ENCODE peak calls at places on chromosomes 4 and X, in five cellular contexts. E is spleen, I is BE2C, S is astrocyte, W is heart right ventricle. G is an unnamed sample.

GRCh38 chrX:25219480-25219879 is 203.7 kb upstream of the ARX start:
- DNase-seq in S (no peak), I (no peak), W (no peak), E (no peak), G (no peak)

GRCh38 chrX:152139589-152139988 is 1.2 kb upstream of the MAGEA10 start:
- DNase-seq in E (no peak), I (no peak), S (no peak), W (no peak), G (no peak)

GRCh38 chr4:119646347-119647071 is 17.9 kb upstream of the PDE5A start:
- DNase-seq in I (no peak), E (no peak), W (peak; percentile 49), S (peak; percentile 79), G (no peak)

GRCh38 chr4:17680985-17681920 is 66.8 kb downstream of the MED28 start:
- DNase-seq in I (no peak), S (no peak), W (no peak), E (no peak), G (no peak)

GRCh38 chr4:88674989-88675388 is 22.6 kb downstream of the NAP1L5 start:
- DNase-seq in E (no peak), W (no peak), S (peak; percentile 58), I (no peak), G (no peak)

GRCh38 chr4:7237863-7238262 is 45.5 kb downstream of the SORCS2 start:
- DNase-seq in W (no peak), S (no peak), I (no peak), E (no peak), G (no peak)

GRCh38 chr4:93730251-93730650 is 98.3 kb upstream of the ATOH1 start:
- DNase-seq in W (no peak), S (no peak), I (no peak), E (no peak), G (no peak)

GRCh38 chr4:128310266-128310697 is 22.7 kb upstream of the PGRMC2 start:
- DNase-seq in I (peak; percentile 73), W (peak; percentile 35), E (no peak), S (no peak), G (no peak)

GRCh38 chr4:144174401-144175067 is 34.0 kb upstream of the GYPA start:
- DNase-seq in S (peak; percentile 43), I (peak; percentile 10), W (no peak), E (no peak), G (no peak)

GRCh38 chr4:8871417-8872401 is at the start of gene HMX1:
- DNase-seq in I (peak; percentile 96), S (no peak), E (no peak), W (peak; percentile 7), G (no peak)

GRCh38 chr4:113404846-113405245 is 355.4 kb downstream of the ANK2 start:
- DNase-seq in E (no peak), I (no peak), W (peak; percentile 18), S (no peak), G (no peak)

GRCh38 chr4:156765277-156765676 is 206.3 kb downstream of the PDGFC start:
- DNase-seq in I (no peak), E (no peak), W (no peak), S (peak; percentile 52), G (no peak)

GRCh38 chr4:26441110-26441509 is 49.2 kb downstream of the CCKAR start:
- DNase-seq in W (no peak), I (no peak), E (no peak), S (peak; percentile 55), G (peak; percentile 46)

GRCh38 chrX:1391370-1391706 is 575 bp downstream of the SLC25A6 start:
- DNase-seq in S (no peak), E (no peak), I (peak; percentile 83), W (no peak), G (no peak)

GRCh38 chrX:104172788-104173187 is 6.5 kb downstream of the FAM199X start:
- DNase-seq in S (peak; percentile 33), W (no peak), E (no peak), I (no peak), G (no peak)

GRCh38 chr4:77921701-77922100 is 59.1 kb downstream of the MRPL1 start:
- DNase-seq in I (no peak), W (no peak), E (no peak), S (peak; percentile 94), G (no peak)

GRCh38 chr4:22720091-22720490 is 27.4 kb downstream of the GBA3 start:
- DNase-seq in S (peak; percentile 69), I (no peak), E (no peak), W (no peak), G (no peak)

GRCh38 chr4:20603671-20604313 is 96.5 kb upstream of the PACRGL start:
- DNase-seq in S (peak; percentile 67), W (no peak), I (no peak), E (no peak), G (no peak)

GRCh38 chr4:102736636-102737549 is 23.9 kb downstream of the MANBA start:
- DNase-seq in E (no peak), S (peak; percentile 51), W (no peak), I (no peak), G (no peak)

GRCh38 chr4:145101091-145101490 is 3.0 kb downstream of the ABCE1 start:
- DNase-seq in S (no peak), W (no peak), I (no peak), E (no peak), G (no peak)

GRCh38 chrX:135454816-135455215 is 33.1 kb downstream of the SMIM10L2A start:
- DNase-seq in W (peak; percentile 18), E (no peak), S (no peak), I (no peak), G (no peak)

GRCh38 chr4:124428648-124429047 is 283.9 kb downstream of the ANKRD50 start:
- DNase-seq in S (no peak), W (no peak), E (no peak), I (no peak), G (no peak)

GRCh38 chr4:85681194-85681803 is 206.3 kb downstream of the ARHGAP24 start:
- DNase-seq in I (no peak), E (no peak), S (peak; percentile 98), W (peak; percentile 53), G (no peak)

GRCh38 chr4:150501019-150501727 is 80.8 kb upstream of the MAB21L2 start:
- DNase-seq in S (peak; percentile 80), W (no peak), E (no peak), I (no peak), G (no peak)

GRCh38 chrX:77698242-77698641 is 87.8 kb downstream of the ATRX start:
- DNase-seq in W (no peak), S (no peak), I (no peak), E (no peak), G (no peak)

GRCh38 chr4:98838977-98839618 is 89.8 kb downstream of the EIF4E start:
- DNase-seq in W (peak; percentile 26), E (no peak), I (peak; percentile 22), S (peak; percentile 57), G (no peak)

GRCh38 chrX:147119088-147119487 is 304.5 kb upstream of the CXorf51A start:
- DNase-seq in S (no peak), I (no peak), E (no peak), W (no peak), G (no peak)

GRCh38 chrX:109707322-109707721 is 25.7 kb downstream of the ACSL4 start:
- DNase-seq in I (no peak), W (peak; percentile 4), E (peak; percentile 76), S (no peak), G (no peak)

GRCh38 chrX:109714340-109714958 is 18.6 kb downstream of the ACSL4 start:
- DNase-seq in S (peak; percentile 78), W (no peak), I (no peak), E (no peak), G (no peak)

GRCh38 chrX:109704563-109704962 is 28.5 kb downstream of the ACSL4 start:
- DNase-seq in W (no peak), S (no peak), E (no peak), I (no peak), G (no peak)

GRCh38 chrX:109710181-109710580 is 22.9 kb downstream of the ACSL4 start:
- DNase-seq in S (peak; percentile 39), I (no peak), E (no peak), W (no peak), G (no peak)

DNA sequence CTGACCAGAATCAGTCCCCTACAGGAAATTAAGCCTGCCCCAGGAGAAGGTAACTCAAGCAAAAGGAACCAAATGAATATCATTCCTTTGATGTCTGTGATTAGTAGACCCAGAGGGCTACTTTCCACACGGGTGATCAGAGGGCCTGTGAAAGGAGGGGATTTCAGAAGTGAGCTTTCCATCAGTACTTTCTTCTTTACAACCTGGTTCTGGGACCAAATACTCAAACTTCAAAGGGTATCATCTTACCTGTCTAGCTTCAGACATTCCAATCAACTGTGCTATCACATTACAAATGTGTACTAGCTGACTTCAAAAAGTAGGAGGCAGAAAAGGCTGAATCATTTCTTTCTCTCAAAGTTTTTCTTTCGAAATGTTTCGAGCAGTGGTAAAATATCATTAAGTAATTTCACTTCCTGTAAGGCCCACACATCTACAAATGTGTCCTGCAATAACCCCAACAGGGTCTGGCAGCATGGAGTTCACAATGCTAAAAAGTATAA is 23.9 kb downstream of the ACSL4 start:
- DNase-seq in I (no peak), S (peak; percentile 63), E (no peak), W (no peak), G (no peak)
- H3K4me1 ChIP-seq in I (no peaks in the 10 kb centered on the region), S (peaks cover 17% of the 10 kb centered on the region), E (peaks cover 44% of the 10 kb centered on the region), W (peaks cover 15% of the 10 kb centered on the region), G (no peaks in the 10 kb centered on the region)

DNA sequence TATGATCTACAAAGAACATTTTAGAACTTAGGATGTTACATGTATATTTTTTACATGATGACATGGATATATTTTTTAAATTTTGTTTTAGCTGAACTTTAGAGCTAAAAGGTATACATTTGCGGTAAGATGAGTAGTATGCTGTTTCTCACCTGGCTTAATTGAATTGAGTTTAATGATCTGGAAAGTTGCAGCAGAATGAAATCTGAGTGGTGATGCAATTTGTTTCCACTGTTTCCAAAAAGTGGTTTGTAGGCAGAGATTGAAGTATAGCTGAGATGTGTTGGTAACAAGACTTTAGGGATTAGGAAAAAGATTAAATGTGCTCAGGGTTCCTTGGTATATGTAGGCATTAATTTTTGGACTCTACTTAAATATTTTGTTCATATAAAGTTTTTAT is 68.1 kb downstream of the HPF1 start:
- DNase-seq in W (no peak), S (no peak), I (no peak), E (no peak), G (no peak)
- H3K36me3 ChIP-seq in W (peaks cover 84% of the 10 kb centered on the region), S (peaks cover 11% of the 10 kb centered on the region), I (peaks cover 11% of the 10 kb centered on the region), E (peaks cover 70% of the 10 kb centered on the region), G (no peaks in the 10 kb centered on the region)

GRCh38 chr4:52822583-52823477 is 39.3 kb upstream of the RASL11B start:
- DNase-seq in E (no peak), W (no peak), I (no peak), S (peak; percentile 79), G (no peak)
- TF ChIP-seq CTCF in E (no peak), W (no peak), I (no peak), S (no peak), G (no peak)

DNA sequence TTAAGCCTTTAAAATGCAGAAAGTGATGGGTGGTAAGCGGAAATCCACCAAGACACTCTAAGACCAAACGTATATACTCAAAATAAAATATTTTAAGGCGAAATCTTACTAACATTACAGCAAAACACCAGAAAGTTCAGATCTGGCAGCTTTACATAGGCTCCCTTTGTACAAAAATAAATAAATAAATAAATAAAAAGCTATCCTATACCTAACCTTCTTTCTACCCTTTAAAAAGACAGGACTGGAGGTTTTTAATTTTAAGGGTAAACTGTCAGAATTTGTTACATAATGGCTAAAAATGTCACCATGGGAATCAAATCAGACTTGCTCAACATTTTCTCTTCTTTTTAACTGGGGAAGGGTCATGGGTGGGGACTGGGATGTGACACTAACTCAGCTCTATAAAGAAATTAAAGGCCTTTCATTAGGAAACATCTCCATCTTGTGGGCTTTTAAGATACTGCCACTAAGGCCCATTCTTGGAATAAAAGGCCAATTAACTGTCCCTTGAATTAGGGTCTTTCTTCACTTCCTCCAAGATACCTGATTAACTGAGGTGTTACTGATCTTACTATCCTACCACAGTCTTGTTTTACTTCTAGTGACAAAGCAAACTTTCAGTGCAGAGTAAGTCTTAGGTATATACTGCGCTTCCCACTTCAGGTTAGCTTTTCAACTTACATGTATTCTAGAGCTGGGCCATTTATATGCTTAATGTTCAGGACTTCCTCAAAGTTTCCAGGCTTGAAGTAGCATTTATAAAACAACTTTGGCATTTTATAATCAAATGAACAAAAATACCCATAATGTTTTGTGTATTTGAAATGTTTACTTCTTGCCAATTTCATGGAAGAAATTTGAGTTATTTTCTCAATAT is 13.3 kb downstream of the HNRNPD start:
- DNase-seq in I (no peak), W (no peak), E (no peak), S (peak; percentile 14), G (no peak)
- H3K4me1 ChIP-seq in I (no peaks in the 10 kb centered on the region), W (peaks cover 81% of the 10 kb centered on the region), E (peaks cover 93% of the 10 kb centered on the region), S (peaks cover 4% of the 10 kb centered on the region), G (peaks cover 14% of the 10 kb centered on the region)

G was measured in uterus.